ENCODE peak calls at places on chromosome 13, in six cellular contexts. M is HCT116, R is K562, V is dorsolateral prefrontal cortex, F is ascending aorta, W is BE2C. O is an unnamed sample.

GRCh38 chr13:63297162-63297561 is 1881.5 kb upstream of the PCDH20 start:
- DNase-seq in M (no peak), R (no peak), V (no peak), F (no peak), W (no peak), O (no peak)

GRCh38 chr13:79060216-79060615 is 345.8 kb downstream of the RBM26 start:
- DNase-seq in M (no peak), R (no peak), V (no peak), F (no peak), W (no peak), O (no peak)

GRCh38 chr13:29059837-29060236 is 239.7 kb downstream of the MTUS2 start:
- DNase-seq in M (no peak), R (no peak), V (no peak), F (no peak), W (no peak), O (peak)

GRCh38 chr13:90415902-90416301 is 931.6 kb upstream of the MIR17HG start:
- DNase-seq in M (no peak), R (no peak), V (no peak), F (no peak), W (no peak), O (no peak)

GRCh38 chr13:89925107-89925506 is 1422.4 kb upstream of the MIR17HG start:
- DNase-seq in M (peak), R (peak), V (no peak), F (no peak), W (peak), O (peak)

GRCh38 chr13:46475586-46475991 is 77.4 kb upstream of the LRCH1 start:
- DNase-seq in M (no peak), R (no peak), V (no peak), F (no peak), W (no peak), O (no peak)

GRCh38 chr13:112926003-112926402 is 43.0 kb upstream of the MCF2L start:
- DNase-seq in M (no peak), R (no peak), V (no peak), F (no peak), W (no peak), O (no peak)

GRCh38 chr13:65946387-65946786 is 1283.7 kb downstream of the PCDH9 start:
- DNase-seq in M (no peak), R (no peak), V (no peak), F (no peak), W (no peak), O (no peak)

GRCh38 chr13:51004111-51004865 is 94.7 kb downstream of the RNASEH2B start:
- DNase-seq in M (no peak), R (no peak), V (no peak), F (no peak), W (no peak), O (no peak)

GRCh38 chr13:42600943-42601342 is 27.0 kb downstream of the TNFSF11 start:
- DNase-seq in M (no peak), R (no peak), V (no peak), F (no peak), W (no peak), O (no peak)

GRCh38 chr13:44380404-44381165 is 7.0 kb downstream of the SERP2 start:
- DNase-seq in M (no peak), R (no peak), V (no peak), F (no peak), W (no peak), O (no peak)

GRCh38 chr13:89554801-89555200 is 1792.7 kb upstream of the MIR17HG start:
- DNase-seq in M (no peak), R (no peak), V (no peak), F (no peak), W (no peak), O (no peak)

GRCh38 chr13:29754486-29754806 is 96.0 kb downstream of the UBL3 start:
- DNase-seq in M (peak), R (no peak), V (no peak), F (no peak), W (peak), O (no peak)

GRCh38 chr13:80180745-80181144 is 160.2 kb downstream of the SPRY2 start:
- DNase-seq in M (no peak), R (no peak), V (peak), F (no peak), W (no peak), O (no peak)

GRCh38 chr13:24284876-24285275 is 24.5 kb upstream of the C1QTNF9 start:
- DNase-seq in M (no peak), R (no peak), V (no peak), F (no peak), W (no peak), O (no peak)

GRCh38 chr13:93169980-93170379 is 56.6 kb upstream of the GPC6 start:
- DNase-seq in M (no peak), R (no peak), V (no peak), F (no peak), W (no peak), O (no peak)

GRCh38 chr13:93173656-93174055 is 53.0 kb upstream of the GPC6 start:
- DNase-seq in M (no peak), R (no peak), V (no peak), F (no peak), W (no peak), O (no peak)

GRCh38 chr13:93174260-93174659 is 52.3 kb upstream of the GPC6 start:
- DNase-seq in M (no peak), R (no peak), V (no peak), F (no peak), W (no peak), O (no peak)

DNA sequence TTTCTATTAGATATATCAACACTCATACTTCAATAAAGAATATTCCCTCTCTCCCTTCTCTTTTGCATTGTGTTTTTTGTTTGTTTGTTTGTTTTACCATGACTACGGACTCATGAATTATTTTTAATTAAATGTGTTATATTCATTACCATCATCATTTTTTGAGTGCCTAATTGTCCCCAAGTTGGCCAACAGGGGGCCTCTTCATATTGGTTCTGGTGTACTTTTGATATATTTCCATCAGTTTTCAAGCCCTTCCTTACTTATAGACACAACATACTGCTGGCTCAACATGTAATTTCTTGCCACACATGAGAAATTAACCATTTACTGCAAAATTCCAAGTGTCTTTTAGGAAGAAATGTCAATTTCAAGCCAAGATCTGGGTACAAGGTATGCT is 54.5 kb upstream of the GPC6 start:
- DNase-seq in M (no peak), R (no peak), V (no peak), F (no peak), W (no peak), O (no peak)
- TF ChIP-seq CTCF in M (no peak), R (no peak), V (no peak), F (no peak), W (peak), O (peak)

GRCh38 chr13:105213512-105213911 is 1322.0 kb downstream of the EFNB2 start:
- DNase-seq in M (no peak), R (no peak), V (no peak), F (no peak), W (peak), O (peak)

GRCh38 chr13:105202384-105202783 is 1333.1 kb downstream of the EFNB2 start:
- DNase-seq in M (peak), R (no peak), V (no peak), F (no peak), W (peak), O (no peak)

GRCh38 chr13:105207586-105208293 is 1327.7 kb downstream of the EFNB2 start:
- DNase-seq in M (no peak), R (no peak), V (no peak), F (no peak), W (no peak), O (no peak)
- TF ChIP-seq CTCF in M (peak), R (no peak), V (no peak), F (no peak), W (peak), O (peak)

GRCh38 chr13:87669379-87669978 is 1.7 kb upstream of the SLITRK5 start:
- DNase-seq in M (no peak), R (peak), V (no peak), F (no peak), W (peak), O (no peak)
- TF ChIP-seq CTCF in M (peak), R (no peak), V (peak), F (no peak), W (peak), O (peak)

DNA sequence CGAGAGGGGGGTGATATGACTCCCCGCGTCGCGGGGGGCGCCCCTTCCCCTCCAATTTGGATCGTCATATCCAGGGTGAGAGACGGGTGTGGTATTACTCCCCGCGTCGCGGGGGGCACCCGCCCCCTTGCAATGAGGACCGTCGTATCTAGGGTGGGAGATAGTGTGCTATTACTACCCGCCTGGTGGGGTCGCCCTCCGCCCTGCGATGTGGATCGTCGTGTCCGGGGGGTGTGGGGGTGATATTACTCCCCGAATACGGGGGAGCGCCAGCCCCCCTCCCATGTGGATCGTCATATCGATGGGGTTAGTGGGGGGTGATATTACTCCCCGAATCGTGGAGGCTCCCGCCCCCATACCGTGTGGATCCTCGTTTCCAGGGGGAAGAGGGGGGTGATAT is 29.2 kb upstream of the RGCC start:
- DNase-seq in M (no peak), R (no peak), V (peak), F (no peak), W (no peak), O (no peak)
- TF ChIP-seq CTCF in M (no peak), R (no peak), V (peak), F (peak), W (no peak), O (no peak)

DNA sequence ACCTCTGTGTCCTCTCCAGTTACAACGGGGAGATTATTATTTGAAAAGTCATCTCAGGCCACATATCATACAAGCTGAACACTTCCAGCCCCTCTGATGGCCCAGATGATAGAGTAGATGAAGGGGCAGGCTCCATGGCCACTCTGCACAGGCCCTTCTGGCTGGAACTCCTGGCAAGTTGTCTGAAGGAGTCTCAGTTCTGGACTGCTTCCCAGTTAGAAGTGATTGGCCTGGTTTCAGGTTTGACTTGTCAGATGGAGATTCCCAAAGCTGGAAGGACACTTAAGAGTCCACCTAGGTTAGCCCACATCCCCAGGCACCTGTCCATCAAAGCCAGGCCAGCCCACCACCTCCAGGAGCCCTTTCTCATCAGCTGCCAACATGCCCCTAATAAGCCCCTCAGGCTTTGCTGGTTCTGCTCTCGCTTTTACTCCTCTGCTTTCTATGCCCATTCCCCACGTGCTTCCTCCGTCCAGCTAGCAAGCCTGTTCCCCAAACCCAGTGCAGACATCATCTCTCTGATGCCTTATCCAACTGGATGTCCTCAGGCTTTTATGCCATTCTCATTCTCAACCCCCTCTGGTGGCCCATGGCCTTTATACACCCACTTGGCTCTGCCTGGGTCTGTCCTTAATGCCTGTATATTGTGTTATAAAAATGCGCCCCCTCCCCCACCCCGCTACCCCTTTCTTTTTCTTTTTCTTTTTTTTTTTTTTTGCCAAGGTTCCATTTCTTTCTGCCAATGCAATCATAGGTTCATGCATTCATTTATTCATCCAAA is 56.5 kb downstream of the HSPH1 start:
- DNase-seq in M (no peak), R (no peak), V (no peak), F (peak), W (no peak), O (no peak)
- TF ChIP-seq CTCF in M (peak), R (no peak), V (no peak), F (no peak), W (no peak), O (no peak)

DNA sequence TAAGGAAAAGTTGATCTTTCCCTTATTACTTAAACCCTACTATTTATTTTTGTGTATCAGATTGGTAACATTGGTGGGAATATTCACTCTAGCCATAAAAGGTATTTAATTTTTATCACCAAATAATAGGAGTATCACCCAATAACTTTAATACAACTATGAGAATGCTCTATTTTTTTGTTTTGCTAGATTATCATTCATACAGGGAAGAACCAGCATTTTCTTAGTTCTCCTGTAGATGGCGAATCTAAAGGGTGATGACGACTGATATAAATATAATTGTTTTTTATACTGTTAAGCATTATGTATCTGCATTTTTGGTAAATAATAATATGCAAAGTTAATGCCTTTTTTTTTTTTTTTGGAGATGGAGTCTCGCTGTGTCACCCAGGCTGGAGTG is 7.9 kb upstream of the FRY start:
- DNase-seq in M (no peak), R (no peak), V (no peak), F (no peak), W (no peak), O (no peak)
- TF ChIP-seq CTCF in M (peak), R (no peak), V (no peak), F (no peak), W (peak), O (no peak)

GRCh38 chr13:20128459-20128927 is 32.4 kb downstream of the GJA3 start:
- DNase-seq in M (no peak), R (no peak), V (no peak), F (no peak), W (no peak), O (no peak)
- TF ChIP-seq CTCF in M (peak), R (no peak), V (no peak), F (peak), W (peak), O (no peak)

O was measured in glutamatergic neuron.